ENCODE peak calls at places on chromosomes 4 and X, in nine cellular contexts. T, S, X, I, B, Z, P, L and M are unnamed samples.

GRCh38 chr4:152535236-152535902 is 523 bp downstream of the FBXW7 start:
- DNase-seq in T (no peak), S (no peak), X (peak), I (peak), B (no peak), Z (no peak), P (peak), L (peak), M (no peak)

GRCh38 chr4:174919886-174920423 is 1.8 kb downstream of the ADAM29 start:
- DNase-seq in T (no peak), S (no peak), X (no peak), I (no peak), B (no peak), Z (no peak), P (no peak), L (no peak), M (no peak)

GRCh38 chr4:26931451-26931850 is 70.8 kb downstream of the STIM2 start:
- DNase-seq in T (no peak), S (no peak), X (no peak), I (no peak), B (no peak), Z (no peak), P (no peak), L (no peak), M (no peak)

GRCh38 chrX:111131572-111131971 is 35.6 kb downstream of the PAK3 start:
- DNase-seq in T (peak), S (no peak), X (no peak), I (no peak), B (no peak), Z (no peak), P (no peak), L (no peak), M (no peak)

GRCh38 chr4:8364848-8365350 is 75.6 kb downstream of the ACOX3 start:
- DNase-seq in T (no peak), S (no peak), X (no peak), I (no peak), B (no peak), Z (no peak), P (no peak), L (no peak), M (no peak)

GRCh38 chr4:174111350-174111888 is 172.0 kb downstream of the FBXO8 start:
- DNase-seq in T (no peak), S (no peak), X (no peak), I (no peak), B (no peak), Z (no peak), P (no peak), L (no peak), M (no peak)

GRCh38 chrX:41386222-41386990 is 52.4 kb downstream of the DDX3X start:
- DNase-seq in T (no peak), S (no peak), X (no peak), I (no peak), B (no peak), Z (no peak), P (no peak), L (no peak), M (no peak)

GRCh38 chr4:6932918-6933317 is 23.3 kb downstream of the TBC1D14 start:
- DNase-seq in T (no peak), S (no peak), X (no peak), I (no peak), B (no peak), Z (no peak), P (no peak), L (no peak), M (no peak)

GRCh38 chr4:20318011-20318898 is 66.5 kb downstream of the SLIT2 start:
- DNase-seq in T (peak), S (no peak), X (no peak), I (no peak), B (peak), Z (no peak), P (no peak), L (no peak), M (no peak)

GRCh38 chr4:171186700-171187099 is 626.5 kb upstream of the GALNTL6 start:
- DNase-seq in T (no peak), S (no peak), X (no peak), I (no peak), B (no peak), Z (no peak), P (no peak), L (no peak), M (no peak)

GRCh38 chr4:130478406-130478805 is 1382.5 kb downstream of the C4orf33 start:
- DNase-seq in T (peak), S (no peak), X (no peak), I (no peak), B (peak), Z (no peak), P (no peak), L (no peak), M (no peak)

GRCh38 chrX:9466115-9466495 is 1.2 kb downstream of the TBL1X start:
- DNase-seq in T (peak), S (no peak), X (peak), I (no peak), B (peak), Z (no peak), P (peak), L (no peak), M (peak)

GRCh38 chrX:20260885-20261284 is 5.8 kb downstream of the RPS6KA3 start:
- DNase-seq in T (no peak), S (no peak), X (no peak), I (no peak), B (no peak), Z (no peak), P (no peak), L (no peak), M (no peak)

GRCh38 chrX:40261955-40262596 is 164.3 kb upstream of the BCOR start:
- DNase-seq in T (no peak), S (no peak), X (no peak), I (no peak), B (no peak), Z (no peak), P (no peak), L (no peak), M (peak)

GRCh38 chrX:115229337-115229991 is 4.4 kb downstream of the LRCH2 start:
- DNase-seq in T (no peak), S (no peak), X (no peak), I (no peak), B (no peak), Z (no peak), P (no peak), L (no peak), M (no peak)

GRCh38 chrX:45329217-45329616 is 128.5 kb upstream of the DIPK2B start:
- DNase-seq in T (peak), S (no peak), X (no peak), I (no peak), B (peak), Z (no peak), P (no peak), L (no peak), M (no peak)

GRCh38 chrX:2676794-2677675 is 14.1 kb upstream of the CD99 start:
- DNase-seq in T (peak), S (no peak), X (no peak), I (no peak), B (peak), Z (no peak), P (no peak), L (no peak), M (no peak)

GRCh38 chrX:1246816-1247215 is 21.8 kb upstream of the CSF2RA start:
- DNase-seq in T (peak), S (peak), X (peak), I (peak), B (peak), Z (peak), P (peak), L (peak), M (peak)

GRCh38 chr4:53055274-53055673 is 193.2 kb downstream of the RASL11B start:
- DNase-seq in T (peak), S (no peak), X (no peak), I (no peak), B (peak), Z (no peak), P (no peak), L (no peak), M (no peak)

GRCh38 chr4:72473434-72473900 is 95.6 kb downstream of the ADAMTS3 start:
- DNase-seq in T (no peak), S (no peak), X (no peak), I (no peak), B (no peak), Z (no peak), P (no peak), L (no peak), M (no peak)